ENCODE peak calls at places on chromosomes 13 and 19, in four cellular contexts. H is pancreas, O is astrocyte of the cerebellum, L is astrocyte. I is an unnamed sample.

GRCh38 chr19:10870955-10871603 is at the start of gene CARM1:
- DNase-seq in O (peak), H (peak), L (peak), I (peak)

GRCh38 chr19:32318884-32319520 is 26.4 kb upstream of the ZNF507 start:
- DNase-seq in H (no peak), O (no peak), L (no peak), I (no peak)

GRCh38 chr13:24360106-24360505 is 50.7 kb downstream of the C1QTNF9 start:
- DNase-seq in O (no peak), L (no peak), H (no peak), I (no peak)

GRCh38 chr13:19605161-19605955 is 28.1 kb upstream of the MPHOSPH8 start:
- DNase-seq in L (peak), H (no peak), O (peak), I (no peak)

GRCh38 chr13:21639604-21640003 is 31.3 kb upstream of the FGF9 start:
- DNase-seq in O (no peak), L (no peak), H (no peak), I (no peak)

GRCh38 chr13:35724480-35724879 is 248.0 kb upstream of the MAB21L1 start:
- DNase-seq in L (no peak), O (no peak), H (no peak), I (no peak)

GRCh38 chr19:50003810-50004419 is 21.3 kb downstream of the VRK3 start:
- DNase-seq in O (peak), L (peak), H (no peak), I (peak)

GRCh38 chr19:21848706-21849105 is 12.7 kb upstream of the ZNF43 start:
- DNase-seq in O (no peak), L (peak), H (no peak), I (no peak)

GRCh38 chr13:31982540-31982939 is 49.0 kb upstream of the FRY start:
- DNase-seq in L (peak), H (peak), O (peak), I (peak)

GRCh38 chr13:46600943-46601311 is 48.0 kb downstream of the LRCH1 start:
- DNase-seq in H (no peak), O (no peak), L (no peak), I (no peak)

GRCh38 chr13:80871481-80871880 is 530.6 kb upstream of the SPRY2 start:
- DNase-seq in H (no peak), O (peak), L (peak), I (no peak)

GRCh38 chr13:25375727-25376358 is 4.1 kb downstream of the ATP8A2 start:
- DNase-seq in O (peak), H (no peak), L (no peak), I (peak)

GRCh38 chr13:113964251-113964995 is 9.5 kb downstream of the C13orf46 start:
- DNase-seq in L (no peak), O (no peak), H (peak), I (no peak)

GRCh38 chr13:97397267-97397666 is 36.7 kb upstream of the RAP2A start:
- DNase-seq in H (no peak), O (no peak), L (no peak), I (no peak)

GRCh38 chr13:97395437-97396136 is 38.4 kb upstream of the RAP2A start:
- DNase-seq in O (no peak), H (no peak), L (peak), I (no peak)

GRCh38 chr13:97403893-97404683 is 29.9 kb upstream of the RAP2A start:
- DNase-seq in O (no peak), H (no peak), L (no peak), I (no peak)

DNA sequence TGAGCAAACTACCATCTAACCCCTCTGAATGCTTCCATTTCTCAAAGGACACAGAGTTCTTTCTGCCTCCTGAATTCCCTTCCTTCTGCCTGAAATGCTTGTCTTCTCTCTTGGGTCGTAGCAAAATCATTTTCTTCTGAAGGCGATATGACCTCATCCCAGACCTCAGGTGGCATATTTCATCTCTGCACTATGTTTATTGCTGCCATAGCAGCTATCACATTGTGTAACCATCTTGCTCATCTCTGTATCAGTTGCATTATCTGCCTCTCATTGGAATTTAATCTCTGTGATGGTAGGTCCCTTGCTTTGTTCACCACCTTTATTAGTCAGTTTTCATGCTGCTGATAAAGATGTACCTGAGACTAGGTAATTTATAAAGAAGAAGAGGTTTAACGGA is 32.5 kb upstream of the RAP2A start:
- DNase-seq in O (no peak), L (no peak), H (no peak), I (no peak)
- TF ChIP-seq CTCF in O (no peak), L (no peak), H (no peak), I (no peak)

GRCh38 chr13:110523838-110524237 is 37.7 kb downstream of the RAB20 start:
- DNase-seq in H (no peak), L (no peak), O (no peak), I (no peak)

GRCh38 chr13:110525328-110526319 is 35.9 kb downstream of the RAB20 start:
- DNase-seq in O (no peak), H (no peak), L (no peak), I (no peak)

GRCh38 chr13:110521946-110522345 is 39.6 kb downstream of the RAB20 start:
- DNase-seq in O (no peak), H (no peak), L (no peak), I (no peak)

GRCh38 chr13:110523180-110523579 is 38.3 kb downstream of the RAB20 start:
- DNase-seq in O (no peak), L (no peak), H (no peak), I (no peak)

DNA sequence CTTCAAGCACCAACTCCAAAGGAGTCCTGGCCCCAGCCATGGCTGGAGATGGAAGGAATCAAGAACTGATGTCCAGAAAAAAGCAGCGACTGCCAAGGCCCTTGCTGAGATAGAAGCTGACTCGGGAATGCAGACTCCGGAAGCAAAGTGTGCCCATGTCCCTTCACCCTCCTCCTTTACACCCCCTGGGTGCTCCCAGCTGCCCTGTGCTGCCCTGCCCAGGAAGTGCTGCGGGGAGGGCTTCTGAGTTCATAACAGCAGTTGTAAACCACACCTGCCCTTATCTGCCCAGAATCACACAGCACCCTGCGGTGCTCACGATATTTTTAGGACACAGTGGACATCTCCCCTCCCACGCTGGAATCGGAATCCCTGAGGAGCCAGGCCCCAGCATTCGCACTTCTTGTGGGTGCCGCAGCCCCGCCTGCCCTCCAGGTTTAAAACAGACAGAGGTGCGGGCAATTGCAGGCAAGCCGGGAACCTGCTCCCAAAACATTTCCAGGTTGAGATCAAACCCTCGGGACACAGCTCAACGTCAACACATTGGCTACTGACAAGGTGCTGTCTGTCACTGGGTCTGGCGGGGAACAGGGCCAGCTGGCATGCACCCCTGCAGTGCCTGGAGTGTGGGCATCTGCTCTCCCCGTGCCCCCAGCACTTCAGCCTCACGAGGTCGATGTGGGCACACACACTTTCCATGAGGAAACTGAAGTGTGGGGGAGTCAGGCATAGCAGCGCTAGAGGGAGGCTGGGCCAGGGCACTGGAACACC is 36.9 kb downstream of the RAB20 start:
- DNase-seq in L (no peak), H (peak), O (no peak), I (no peak)
- TF ChIP-seq CTCF in L (no peak), H (no peak), O (no peak), I (no peak)

GRCh38 chr13:29840585-29840984 is 9.8 kb downstream of the UBL3 start:
- DNase-seq in O (no peak), L (no peak), H (no peak), I (no peak)
- TF ChIP-seq CTCF in O (no peak), L (no peak), H (no peak), I (no peak)

DNA sequence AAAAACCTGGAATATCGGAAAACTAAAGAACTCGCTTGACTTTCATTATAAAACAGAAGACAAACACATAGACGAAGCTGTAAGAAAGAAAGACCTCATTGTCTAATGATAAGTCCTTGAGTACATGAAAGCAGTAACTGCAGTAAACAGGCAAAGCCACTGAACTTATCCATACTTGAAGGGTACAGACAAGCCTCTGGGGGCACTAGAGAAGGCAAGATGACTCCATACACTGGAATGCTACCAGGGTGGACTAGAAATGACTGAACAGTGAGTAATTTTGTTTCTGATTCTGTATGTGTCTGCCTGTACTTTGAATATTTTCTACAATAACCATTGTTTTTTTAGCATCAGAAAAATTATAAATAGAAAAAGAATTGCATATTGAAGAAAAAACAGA is 507.9 kb downstream of the UQCRFS1 start:
- DNase-seq in H (no peak), O (peak), L (peak), I (peak)
- TF ChIP-seq CTCF in H (no peak), O (peak), L (peak), I (peak)

DNA sequence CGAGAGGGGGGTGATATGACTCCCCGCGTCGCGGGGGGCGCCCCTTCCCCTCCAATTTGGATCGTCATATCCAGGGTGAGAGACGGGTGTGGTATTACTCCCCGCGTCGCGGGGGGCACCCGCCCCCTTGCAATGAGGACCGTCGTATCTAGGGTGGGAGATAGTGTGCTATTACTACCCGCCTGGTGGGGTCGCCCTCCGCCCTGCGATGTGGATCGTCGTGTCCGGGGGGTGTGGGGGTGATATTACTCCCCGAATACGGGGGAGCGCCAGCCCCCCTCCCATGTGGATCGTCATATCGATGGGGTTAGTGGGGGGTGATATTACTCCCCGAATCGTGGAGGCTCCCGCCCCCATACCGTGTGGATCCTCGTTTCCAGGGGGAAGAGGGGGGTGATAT is 29.2 kb upstream of the RGCC start:
- DNase-seq in O (no peak), H (no peak), L (no peak), I (no peak)
- TF ChIP-seq CTCF in O (peak), H (no peak), L (peak), I (peak)